ENCODE peak calls at places on chromosome 11, in eight cellular contexts. O is mammary epithelial cell, Q is GM20000, Z is SW480, V is EL, I is GM10248, L is occipital lobe, D is dermis microvascular lymphatic vessel endothelial cell. C is an unnamed sample.

GRCh38 chr11:133950874-133951483 is 5.8 kb downstream of the IGSF9B start:
- DNase-seq in Q (no peak), Z (no peak), O (no peak), V (no peak), I (no peak), D (no peak), L (no peak), C (no peak)

GRCh38 chr11:20125927-20126326 is 34.3 kb downstream of the DBX1 start:
- DNase-seq in Q (no peak), V (peak; percentile 73), D (no peak), O (peak; percentile 71), I (no peak), L (no peak), Z (no peak), C (no peak)

GRCh38 chr11:130168105-130168504 is 8.5 kb downstream of the ST14 start:
- DNase-seq in V (peak; percentile 35), I (no peak), Z (no peak), L (no peak), D (no peak), O (peak; percentile 72), Q (no peak), C (no peak)

GRCh38 chr11:69485337-69486041 is 4.0 kb downstream of the LINC01488 start:
- DNase-seq in Z (no peak), D (peak; percentile 39), V (no peak), I (no peak), O (no peak), L (no peak), Q (no peak), C (no peak)

GRCh38 chr11:1752907-1753425 is 2.6 kb upstream of the IFITM10 start:
- DNase-seq in Q (no peak), L (no peak), V (no peak), D (no peak), O (no peak), Z (no peak), I (no peak), C (no peak)

GRCh38 chr11:46338988-46339666 is 8.1 kb upstream of the DGKZ start:
- DNase-seq in D (no peak), V (peak; percentile 30), I (no peak), L (no peak), Q (no peak), Z (no peak), O (no peak), C (no peak)

GRCh38 chr11:123060265-123061000 is 1.5 kb downstream of the HSPA8 start:
- DNase-seq in I (no peak), D (no peak), V (peak; percentile 24), O (no peak), Q (no peak), L (no peak), Z (no peak), C (peak; percentile 38)

GRCh38 chr11:8531982-8532381 is 62.0 kb downstream of the STK33 start:
- DNase-seq in I (peak; percentile 38), D (no peak), L (no peak), O (no peak), Q (peak; percentile 49), V (no peak), Z (no peak), C (peak; percentile 4)

GRCh38 chr11:76797341-76798201 is 14.4 kb downstream of the TSKU start:
- DNase-seq in O (no peak), L (no peak), D (no peak), V (no peak), I (peak; percentile 8), Q (no peak), Z (no peak), C (no peak)

GRCh38 chr11:78651136-78651775 is 76.6 kb upstream of the NARS2 start:
- DNase-seq in O (no peak), V (no peak), Z (no peak), Q (no peak), I (no peak), L (no peak), D (no peak), C (no peak)

GRCh38 chr11:12216542-12217422 is 106.4 kb downstream of the MICAL2 start:
- DNase-seq in I (no peak), L (no peak), Q (no peak), O (no peak), Z (no peak), V (no peak), D (no peak), C (peak; percentile 19)

GRCh38 chr11:69367211-69367964 is 73.4 kb downstream of the MYEOV start:
- DNase-seq in O (no peak), V (no peak), D (peak; percentile 55), Z (no peak), Q (no peak), L (no peak), I (no peak), C (no peak)

GRCh38 chr11:120622189-120622912 is 110.8 kb downstream of the GRIK4 start:
- DNase-seq in I (no peak), Z (no peak), L (no peak), V (no peak), O (no peak), D (peak; percentile 63), Q (no peak), C (peak; percentile 68)

GRCh38 chr11:116547571-116547970 is 225.2 kb downstream of the BUD13 start:
- DNase-seq in Q (no peak), D (no peak), Z (no peak), O (no peak), I (no peak), L (no peak), V (no peak), C (no peak)

GRCh38 chr11:29606596-29606995 is 410.2 kb downstream of the KCNA4 start:
- DNase-seq in V (no peak), L (no peak), I (no peak), Z (no peak), Q (no peak), D (no peak), O (no peak), C (no peak)

GRCh38 chr11:61297741-61298140 is 2.6 kb upstream of the VWCE start:
- DNase-seq in Q (no peak), I (no peak), D (peak; percentile 83), O (peak; percentile 97), Z (peak; percentile 70), L (no peak), V (peak; percentile 93), C (no peak)

GRCh38 chr11:69129053-69129452 is 26.7 kb upstream of the SMIM38 start:
- DNase-seq in Z (no peak), O (no peak), V (no peak), D (no peak), L (no peak), I (no peak), Q (no peak), C (no peak)

GRCh38 chr11:88799749-88800500 is 265.9 kb downstream of the GRM5 start:
- DNase-seq in Z (no peak), Q (no peak), I (no peak), O (no peak), L (no peak), V (no peak), D (no peak), C (peak; percentile 15)

GRCh38 chr11:16912607-16913006 is 101.6 kb downstream of the PLEKHA7 start:
- DNase-seq in I (no peak), O (no peak), Z (peak; percentile 25), L (no peak), V (no peak), D (no peak), Q (no peak), C (peak; percentile 29)

GRCh38 chr11:76322593-76323341 is 58.2 kb downstream of the THAP12 start:
- DNase-seq in D (no peak), Z (no peak), O (no peak), I (no peak), L (no peak), V (no peak), Q (no peak), C (no peak)

GRCh38 chr11:17846852-17847453 is 112.4 kb downstream of the KCNC1 start:
- DNase-seq in D (no peak), V (no peak), I (no peak), Q (no peak), Z (peak; percentile 14), O (peak; percentile 31), L (peak; percentile 43), C (peak; percentile 15)

GRCh38 chr11:11537871-11538270 is 83.9 kb downstream of the GALNT18 start:
- DNase-seq in L (no peak), Q (no peak), O (no peak), V (no peak), D (no peak), Z (no peak), I (no peak), C (no peak)

GRCh38 chr11:9858822-9859221 is 194.9 kb downstream of the SWAP70 start:
- DNase-seq in I (no peak), Q (no peak), D (no peak), V (peak; percentile 47), L (no peak), O (no peak), Z (no peak), C (peak; percentile 16)

GRCh38 chr11:130826572-130826971 is 89.7 kb downstream of the SNX19 start:
- DNase-seq in D (no peak), Z (no peak), O (no peak), L (no peak), V (no peak), Q (no peak), I (no peak), C (no peak)

GRCh38 chr11:11620251-11620965 is 1.4 kb downstream of the GALNT18 start:
- DNase-seq in D (no peak), Z (peak; percentile 71), O (peak; percentile 68), V (no peak), L (peak; percentile 37), Q (peak; percentile 40), I (peak; percentile 37), C (peak; percentile 88)